ENCODE peak calls at places on chromosomes 4 and X, in four cellular contexts. Q, U, Y and M are unnamed samples. For H3K4me1, the result is how much of the 10 kb centered on the place peaks cover.

GRCh38 chr4:11623726-11624037 is 195.0 kb upstream of the HS3ST1 start:
- DNase-seq in Q (peak), U (no peak), Y (no peak), M (peak)

GRCh38 chr4:120007171-120007894 is 59.3 kb downstream of the MAD2L1 start:
- DNase-seq in U (peak), Q (no peak), Y (no peak), M (no peak)

GRCh38 chr4:89307446-89308160 is at the start of gene GPRIN3:
- DNase-seq in U (peak), Q (peak), Y (no peak), M (peak)

GRCh38 chr4:5078015-5078414 is 26.7 kb downstream of the STK32B start:
- DNase-seq in Y (no peak), Q (no peak), U (no peak), M (no peak)

GRCh38 chr4:189235599-189235998 is 705.1 kb upstream of the FRG1 start:
- DNase-seq in Q (no peak), U (no peak), Y (no peak), M (no peak)

GRCh38 chr4:34676390-34676789 is 1567.9 kb downstream of the ARAP2 start:
- DNase-seq in Q (no peak), U (no peak), Y (no peak), M (no peak)

GRCh38 chr4:76215120-76215519 is 1.5 kb upstream of the SCARB2 start:
- DNase-seq in Q (no peak), Y (no peak), U (no peak), M (no peak)

GRCh38 chr4:129358571-129358970 is 262.6 kb downstream of the C4orf33 start:
- DNase-seq in Q (no peak), U (peak), Y (no peak), M (no peak)

GRCh38 chr4:126965876-126966275 is 666.9 kb upstream of the INTU start:
- DNase-seq in Y (no peak), U (peak), Q (no peak), M (no peak)

GRCh38 chr4:90027565-90027964 is 99.6 kb upstream of the CCSER1 start:
- DNase-seq in U (no peak), Y (no peak), Q (no peak), M (no peak)

GRCh38 chr4:131013226-131013625 is 1917.3 kb downstream of the C4orf33 start:
- DNase-seq in U (no peak), Q (no peak), Y (no peak), M (no peak)

GRCh38 chr4:146582864-146583263 is 55.8 kb upstream of the POU4F2 start:
- DNase-seq in U (peak), Y (no peak), Q (no peak), M (no peak)

GRCh38 chrX:10041383-10041782 is 74.2 kb downstream of the CLDN34 start:
- DNase-seq in Y (no peak), U (peak), Q (no peak), M (peak)

GRCh38 chr4:4805805-4806345 is 53.6 kb upstream of the MSX1 start:
- DNase-seq in Y (no peak), U (no peak), Q (no peak), M (no peak)

GRCh38 chrX:68985135-68985725 is 156.4 kb downstream of the EFNB1 start:
- DNase-seq in Q (no peak), U (no peak), Y (no peak), M (no peak)

GRCh38 chr4:3324093-3324815 is 31.4 kb downstream of the RGS12 start:
- DNase-seq in U (no peak), Y (no peak), Q (no peak), M (peak)

GRCh38 chr4:89765966-89766365 is 71.0 kb downstream of the SNCA start:
- DNase-seq in U (no peak), Y (peak), Q (peak), M (no peak)

GRCh38 chr4:6926081-6926480 is 16.5 kb downstream of the TBC1D14 start:
- DNase-seq in U (no peak), Q (no peak), Y (no peak), M (no peak)

GRCh38 chr4:6926681-6927478 is 17.3 kb downstream of the TBC1D14 start:
- DNase-seq in Q (no peak), Y (no peak), U (peak), M (peak)

GRCh38 chr4:6929339-6929734 is 19.7 kb downstream of the TBC1D14 start:
- DNase-seq in U (no peak), Y (no peak), Q (no peak), M (no peak)

GRCh38 chr4:6929735-6930464 is 20.3 kb downstream of the TBC1D14 start:
- DNase-seq in U (no peak), Y (no peak), Q (no peak), M (no peak)

GRCh38 chr4:6928067-6928466 is 18.4 kb downstream of the TBC1D14 start:
- DNase-seq in Y (no peak), Q (no peak), U (no peak), M (no peak)
- H3K4me1 ChIP-seq in Y (under half), Q (under half), U (under half), M (under half)

GRCh38 chr4:159160242-159160641 is 57.4 kb downstream of the RAPGEF2 start:
- DNase-seq in U (no peak), Y (no peak), Q (no peak), M (no peak)

GRCh38 chr4:159158989-159159388 is 56.1 kb downstream of the RAPGEF2 start:
- DNase-seq in Q (no peak), U (no peak), Y (no peak), M (no peak)

GRCh38 chr4:159155119-159155518 is 52.2 kb downstream of the RAPGEF2 start:
- DNase-seq in U (no peak), Q (no peak), Y (no peak), M (no peak)

GRCh38 chr4:159159611-159160010 is 56.7 kb downstream of the RAPGEF2 start:
- DNase-seq in U (no peak), Y (no peak), Q (no peak), M (no peak)

DNA sequence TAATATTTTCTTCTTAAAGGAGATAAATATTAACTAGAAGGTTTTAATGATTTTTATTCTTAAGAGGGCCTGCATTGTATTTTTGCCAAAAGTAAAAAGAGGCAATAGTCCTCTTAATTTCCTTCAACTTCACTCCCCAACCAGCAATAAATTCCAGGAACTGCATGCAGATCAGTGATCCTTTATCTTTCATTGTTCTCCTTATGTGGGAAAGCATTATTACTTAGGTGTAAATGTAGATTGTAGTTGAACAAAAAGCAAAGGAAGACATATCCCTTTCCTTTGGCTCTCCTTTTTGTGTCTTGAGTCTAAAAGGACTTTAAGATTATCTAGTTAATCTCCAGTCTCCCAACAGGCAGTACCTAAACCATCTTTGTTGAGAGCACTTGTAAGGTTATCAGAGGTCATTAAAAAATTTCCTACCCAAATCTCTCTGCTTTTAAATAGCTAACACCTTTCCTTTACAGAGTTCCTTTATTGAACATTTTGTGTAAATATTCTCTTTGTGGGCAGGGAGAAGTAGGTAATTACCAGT is 55.3 kb downstream of the RAPGEF2 start:
- DNase-seq in Q (no peak), U (no peak), Y (no peak), M (no peak)
- H3K4me1 ChIP-seq in Q (under half), U (under half), Y (under half), M (under half)

DNA sequence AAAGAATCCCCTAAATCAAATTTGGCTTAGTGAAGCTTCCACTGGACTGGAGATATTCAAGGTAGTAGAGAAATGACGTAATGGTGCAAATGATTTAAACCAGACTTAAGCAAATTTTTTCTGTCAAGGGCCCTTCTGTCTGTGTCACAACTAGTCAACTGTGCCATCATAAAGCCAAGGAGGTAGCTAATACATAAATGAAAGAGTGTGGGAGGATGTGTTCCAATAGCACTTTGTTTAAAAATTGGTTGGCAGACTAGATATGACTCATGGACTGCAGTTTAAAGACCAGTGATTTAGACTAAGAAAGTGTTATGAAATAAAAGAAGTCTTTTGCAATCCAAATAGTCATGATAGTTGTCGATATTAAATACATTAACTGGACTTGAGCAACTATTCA is 24.3 kb upstream of the TEX13C start:
- DNase-seq in Q (no peak), U (peak), Y (no peak), M (no peak)
- H3K4me1 ChIP-seq in Q (under half), U (under half), Y (under half), M (under half)

GRCh38 chr4:94961420-94961819 is 203.7 kb downstream of the BMPR1B start:
- DNase-seq in Y (no peak), Q (no peak), U (peak), M (no peak)

GRCh38 chr4:94957030-94957429 is 199.3 kb downstream of the BMPR1B start:
- DNase-seq in Y (no peak), U (no peak), Q (no peak), M (peak)

GRCh38 chr4:94960703-94961102 is 202.9 kb downstream of the BMPR1B start:
- DNase-seq in Q (no peak), U (no peak), Y (no peak), M (no peak)

DNA sequence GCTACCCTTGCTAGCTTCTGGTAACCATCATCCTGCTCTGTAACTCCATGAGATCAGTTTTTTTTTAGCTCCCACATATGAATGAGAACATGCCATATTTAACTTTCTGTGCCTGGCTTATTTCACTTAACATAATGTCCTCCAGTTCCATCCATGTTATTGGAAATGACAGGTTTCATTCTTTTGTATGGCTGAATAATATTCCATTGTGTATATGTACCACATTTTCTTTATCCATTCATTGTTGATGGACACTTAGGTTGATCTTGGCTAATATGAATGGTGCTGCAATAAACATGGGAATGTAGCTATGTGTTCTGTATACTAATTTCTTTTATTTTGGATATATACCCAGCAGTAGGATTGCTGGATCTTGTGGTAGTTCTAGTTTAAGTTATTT is 204.7 kb downstream of the BMPR1B start:
- DNase-seq in U (no peak), Q (no peak), Y (no peak), M (no peak)
- H3K4me1 ChIP-seq in U (under half), Q (under half), Y (under half), M (under half)

GRCh38 chrX:134672101-134672500 is 13.8 kb upstream of the PLAC1 start:
- DNase-seq in Q (no peak), U (no peak), Y (no peak), M (no peak)

GRCh38 chrX:134673123-134673522 is 14.9 kb upstream of the PLAC1 start:
- DNase-seq in Q (no peak), Y (no peak), U (no peak), M (no peak)

GRCh38 chrX:134671207-134671750 is 13.0 kb upstream of the PLAC1 start:
- DNase-seq in Y (no peak), Q (no peak), U (no peak), M (no peak)

GRCh38 chrX:134670241-134670811 is 12.1 kb upstream of the PLAC1 start:
- DNase-seq in Y (no peak), Q (no peak), U (no peak), M (peak)

GRCh38 chrX:134669378-134670098 is 11.3 kb upstream of the PLAC1 start:
- DNase-seq in Y (no peak), Q (no peak), U (no peak), M (no peak)
- H3K4me1 ChIP-seq in Y (under half), Q (under half), U (under half), M (under half)

GRCh38 chr4:168845897-168846296 is 164.2 kb downstream of the CBR4 start:
- DNase-seq in U (no peak), Q (no peak), Y (no peak), M (no peak)
- H3K4me1 ChIP-seq in U (under half), Q (under half), Y (under half), M (under half)

GRCh38 chrX:46589977-46590723 is 16.6 kb downstream of the CHST7 start:
- DNase-seq in Y (no peak), Q (no peak), U (peak), M (no peak)
- H3K4me1 ChIP-seq in Y (under half), Q (under half), U (under half), M (under half)